ENCODE peak calls at places on chromosome 12, in ten cellular contexts. P is heart left ventricle, L is activated B cell treated with CpG ODN at 0.5 μM for 24 hours, H is stomach, R is astrocyte of the spinal cord, J is Calu3, V is ascending aorta, O is lower lobe of right lung, G is fibroblast of lung, T is fibroblast of mammary gland. I is an unnamed sample.

GRCh38 chr12:30023186-30023585 is 239.4 kb upstream of the TMTC1 start:
- DNase-seq in P (no peak), R (no peak), H (no peak), G (peak; percentile 73), V (no peak), O (no peak), L (no peak), J (no peak), T (no peak), I (no peak)

GRCh38 chr12:108814462-108815211 is 42.7 kb downstream of the SSH1 start:
- DNase-seq in R (no peak), L (no peak), V (no peak), G (no peak), J (no peak), H (no peak), T (no peak), P (peak; percentile 61), O (no peak), I (no peak)

GRCh38 chr12:85575115-85576096 is 260.8 kb downstream of the RASSF9 start:
- DNase-seq in V (no peak), T (peak; percentile 70), O (no peak), J (peak; percentile 64), G (peak; percentile 48), H (peak; percentile 53), R (peak; percentile 69), P (peak; percentile 40), L (no peak), I (no peak)

GRCh38 chr12:121796855-121797751 is 3.6 kb upstream of the RHOF start:
- DNase-seq in T (peak; percentile 85), H (peak; percentile 98), O (peak; percentile 97), R (peak; percentile 88), V (peak; percentile 99), J (peak; percentile 98), G (peak; percentile 90), P (peak; percentile 98), L (no peak), I (no peak)

GRCh38 chr12:108964391-108965166 is 56.3 kb downstream of the SVOP start:
- DNase-seq in V (no peak), O (no peak), R (no peak), H (no peak), P (no peak), T (no peak), J (no peak), G (no peak), L (no peak), I (no peak)

GRCh38 chr12:122847921-122848421 is 12.7 kb downstream of the HIP1R start:
- DNase-seq in O (peak; percentile 23), R (no peak), T (no peak), P (no peak), J (no peak), H (no peak), V (no peak), L (no peak), G (no peak), I (no peak)

GRCh38 chr12:46609671-46610070 is 216.1 kb downstream of the SLC38A4 start:
- DNase-seq in L (no peak), V (no peak), G (no peak), R (no peak), T (no peak), O (no peak), J (no peak), P (no peak), H (no peak), I (no peak)

GRCh38 chr12:75725505-75726120 is 214.2 kb upstream of the KRR1 start:
- DNase-seq in T (peak; percentile 87), L (no peak), J (peak; percentile 32), H (no peak), O (no peak), R (peak; percentile 75), P (no peak), G (peak; percentile 77), V (no peak), I (no peak)

GRCh38 chr12:124737040-124737419 is 126.6 kb downstream of the SCARB1 start:
- DNase-seq in L (no peak), G (peak; percentile 79), T (peak; percentile 40), P (no peak), J (peak; percentile 52), O (no peak), R (peak; percentile 69), H (no peak), V (no peak), I (no peak)

GRCh38 chr12:79692860-79693605 is 2.3 kb upstream of the PAWR start:
- DNase-seq in O (no peak), J (no peak), H (no peak), G (peak; percentile 69), T (peak; percentile 47), V (no peak), P (no peak), L (no peak), R (peak; percentile 37), I (no peak)

GRCh38 chr12:54719691-54720090 is 71.5 kb upstream of the DCD start:
- DNase-seq in G (no peak), H (no peak), J (no peak), T (no peak), R (no peak), V (no peak), O (no peak), P (no peak), L (no peak), I (no peak)

GRCh38 chr12:116184766-116185165 is 92.7 kb downstream of the MED13L start:
- DNase-seq in T (no peak), V (no peak), O (no peak), H (no peak), J (no peak), P (no peak), G (no peak), L (no peak), R (no peak), I (no peak)

GRCh38 chr12:19129486-19130223 is at the start of gene PLEKHA5:
- DNase-seq in R (peak; percentile 70), O (peak; percentile 75), T (peak; percentile 66), G (peak; percentile 72), J (peak; percentile 79), H (peak; percentile 79), V (peak; percentile 85), L (peak; percentile 16), P (peak; percentile 87), I (peak; percentile 78)
- TF ChIP-seq CTCF in R (no peak), O (peak; percentile 33), T (no peak), G (no peak), J (no peak), H (peak; percentile 12), V (no peak), L (no peak), P (peak; percentile 29), I (no peak)

DNA sequence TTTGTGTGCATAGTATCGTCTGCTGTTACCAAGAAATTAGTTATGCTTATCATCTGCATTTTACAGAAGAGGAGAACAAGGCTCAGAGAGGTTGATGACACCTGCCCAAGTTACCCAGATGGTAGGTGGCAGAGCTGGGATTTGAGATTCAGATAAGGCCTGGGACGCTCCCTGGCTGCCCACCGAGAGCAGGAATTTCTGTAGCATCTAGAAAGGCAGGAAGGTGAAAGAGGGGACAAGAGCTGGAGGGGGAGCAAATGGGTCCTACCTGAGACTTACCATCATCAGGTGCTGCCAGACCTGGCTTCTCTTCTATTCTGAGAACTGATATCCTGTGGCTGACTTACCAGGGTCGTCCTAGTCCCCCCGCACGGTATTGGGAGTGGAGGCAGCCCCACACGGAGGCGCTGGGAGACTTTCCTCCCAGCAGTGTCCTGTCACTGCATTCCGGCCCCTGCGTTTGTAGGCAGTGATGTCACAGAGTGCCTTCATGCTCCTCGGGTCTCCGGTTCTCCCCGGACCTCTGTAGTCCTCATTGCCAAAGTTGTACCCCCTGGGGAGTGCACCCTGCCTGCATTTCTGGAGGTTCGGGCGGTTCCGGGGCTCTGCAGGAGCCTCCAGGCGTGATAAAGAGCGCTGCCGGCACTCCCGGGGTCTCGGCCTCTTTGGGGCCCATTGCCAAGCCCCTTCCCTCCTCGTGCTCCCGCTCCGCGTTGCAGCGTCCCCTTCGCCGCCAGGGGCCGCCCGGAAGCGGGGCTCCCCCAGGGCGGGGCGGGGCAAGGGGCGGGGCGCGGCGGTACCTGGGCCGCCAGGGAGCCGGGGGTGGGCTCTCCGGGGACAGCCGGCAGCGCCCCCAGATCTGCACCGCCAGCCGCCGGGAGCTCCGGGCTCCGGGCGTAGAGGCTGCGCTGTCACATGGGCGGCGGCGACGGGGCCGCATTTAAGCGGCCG is at the start of gene CABP1:
- DNase-seq in G (no peak), L (peak; percentile 72), R (no peak), O (no peak), H (peak; percentile 58), T (no peak), V (no peak), J (peak; percentile 77), P (no peak), I (no peak)
- TF ChIP-seq CTCF in G (no peak), L (no peak), R (no peak), O (peak; percentile 26), H (peak; percentile 8), T (no peak), V (no peak), J (peak; percentile 66), P (peak; percentile 32), I (peak; percentile 72)

DNA sequence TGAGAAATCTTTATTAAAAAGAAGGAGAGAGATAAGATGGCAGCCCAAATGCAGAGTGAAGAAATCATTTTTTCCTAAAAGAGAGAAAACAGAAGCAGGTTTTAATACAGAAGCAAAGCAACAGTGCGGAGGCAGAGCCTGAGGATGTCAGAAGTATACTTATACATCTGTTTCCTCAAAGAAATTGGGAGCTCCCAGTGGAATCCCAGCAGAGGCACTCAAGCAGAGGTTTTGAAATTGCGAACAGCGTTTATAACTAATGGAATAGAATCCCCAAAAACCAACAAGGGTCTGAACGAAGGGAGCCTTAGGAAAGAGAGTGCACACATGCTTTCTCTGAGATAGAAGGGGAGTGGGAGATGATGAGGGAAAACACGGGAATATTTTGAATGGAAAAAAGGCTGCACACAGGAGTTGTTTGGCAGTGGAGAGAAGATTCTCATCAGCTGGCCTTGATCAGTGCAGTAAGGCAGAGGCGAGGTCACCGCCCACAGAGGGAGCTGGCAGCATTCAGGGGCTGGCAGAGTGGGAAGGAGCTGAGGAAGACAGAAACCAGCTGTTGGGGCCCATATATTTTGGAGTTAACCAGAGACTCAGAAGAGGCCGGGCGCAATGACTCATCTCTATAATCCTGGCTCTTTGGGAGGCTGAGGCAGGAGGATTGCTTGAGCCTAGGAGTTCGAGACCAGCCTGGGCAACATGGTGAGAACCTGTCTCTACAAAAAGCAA is 17.5 kb downstream of the SMCO2 start:
- DNase-seq in O (peak; percentile 51), J (no peak), T (peak; percentile 90), R (no peak), H (no peak), P (peak; percentile 86), V (no peak), L (no peak), G (peak; percentile 41), I (no peak)
- TF ChIP-seq CTCF in O (no peak), J (no peak), T (no peak), R (no peak), H (no peak), P (no peak), V (no peak), L (no peak), G (no peak), I (no peak)

DNA sequence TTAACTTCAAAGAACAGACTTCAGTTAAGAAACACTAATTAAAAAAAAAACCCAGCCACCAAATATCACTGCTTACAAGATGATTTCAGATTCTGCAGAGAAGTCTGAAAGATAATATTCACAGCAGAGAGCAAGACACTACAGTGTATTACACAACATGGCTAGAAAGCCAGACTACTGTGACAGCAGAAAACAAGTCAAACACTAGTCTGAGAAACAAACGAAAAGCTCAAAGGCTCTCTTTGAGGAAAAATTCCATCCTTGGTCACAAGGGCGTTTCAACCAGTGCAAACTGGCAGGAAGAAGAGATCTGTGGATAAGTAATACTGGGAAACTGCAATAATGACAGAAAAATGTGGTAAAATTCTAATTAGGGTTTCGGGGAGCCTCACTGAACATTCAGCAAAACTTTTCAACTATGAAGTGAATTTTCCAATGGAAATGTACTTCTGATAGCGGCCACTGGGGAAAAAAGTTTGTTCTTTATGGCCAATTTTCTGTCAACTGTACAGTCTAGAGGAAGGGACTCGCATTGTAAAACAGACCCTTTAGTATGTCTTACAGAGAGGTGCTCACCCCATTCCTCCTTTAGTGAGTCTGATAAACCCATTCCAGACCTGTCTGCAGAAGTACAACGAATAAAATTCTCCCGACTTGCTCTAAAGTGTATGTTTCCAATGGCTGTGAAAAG is 50.4 kb downstream of the ACADS start:
- DNase-seq in R (no peak), T (no peak), P (no peak), L (no peak), H (no peak), J (no peak), G (no peak), V (no peak), O (no peak), I (no peak)
- TF ChIP-seq CTCF in R (no peak), T (no peak), P (no peak), L (no peak), H (no peak), J (no peak), G (peak; percentile 4), V (no peak), O (peak; percentile 17), I (peak; percentile 69)